ENCODE peak calls at places on chromosomes 12 and 14, in ten cellular contexts. F, N, K, P, T, C, G, V, O and B are unnamed samples.

GRCh38 chr12:81468206-81468605 is 290.9 kb downstream of the PPFIA2 start:
- DNase-seq in F (no peak), N (no peak), K (no peak), P (no peak), T (peak; percentile 43), C (no peak), G (no peak), V (peak; percentile 25), O (no peak), B (no peak)

GRCh38 chr14:56774503-56774902 is 35.8 kb downstream of the OTX2 start:
- DNase-seq in F (no peak), N (no peak), K (no peak), P (no peak), T (no peak), C (no peak), G (no peak), V (no peak), O (no peak), B (no peak)

GRCh38 chr12:26878661-26879119 is 45.7 kb upstream of the ITPR2 start:
- DNase-seq in F (no peak), N (peak; percentile 54), K (no peak), P (no peak), T (no peak), C (no peak), G (no peak), V (peak; percentile 40), O (peak; percentile 39), B (peak; percentile 93)

GRCh38 chr12:52837341-52837741 is 3.2 kb upstream of the KRT79 start:
- DNase-seq in F (no peak), N (no peak), K (peak; percentile 49), P (no peak), T (peak; percentile 81), C (peak; percentile 23), G (no peak), V (peak; percentile 82), O (no peak), B (no peak)

GRCh38 chr12:65800928-65801327 is 23.4 kb upstream of the HMGA2 start:
- DNase-seq in F (no peak), N (no peak), K (no peak), P (no peak), T (peak; percentile 38), C (no peak), G (no peak), V (peak; percentile 42), O (no peak), B (no peak)

GRCh38 chr12:1837541-1838206 is 17.3 kb downstream of the LRTM2 start:
- DNase-seq in F (no peak), N (no peak), K (no peak), P (no peak), T (peak; percentile 15), C (no peak), G (no peak), V (peak; percentile 54), O (no peak), B (peak; percentile 37)

GRCh38 chr12:122847921-122848421 is 12.7 kb downstream of the HIP1R start:
- DNase-seq in F (no peak), N (no peak), K (no peak), P (no peak), T (no peak), C (no peak), G (no peak), V (no peak), O (no peak), B (no peak)

GRCh38 chr14:93582516-93582915 is 151.8 kb downstream of the UNC79 start:
- DNase-seq in F (no peak), N (no peak), K (no peak), P (no peak), T (no peak), C (no peak), G (no peak), V (no peak), O (no peak), B (no peak)

GRCh38 chr12:18428416-18428815 is 167.1 kb downstream of the PIK3C2G start:
- DNase-seq in F (no peak), N (no peak), K (no peak), P (no peak), T (no peak), C (no peak), G (no peak), V (no peak), O (no peak), B (no peak)

GRCh38 chr12:129067482-129067881 is 214.2 kb downstream of the GLT1D1 start:
- DNase-seq in F (no peak), N (no peak), K (no peak), P (no peak), T (no peak), C (no peak), G (no peak), V (no peak), O (no peak), B (no peak)

GRCh38 chr12:52321433-52321832 is 235 bp upstream of the KRT83 start:
- DNase-seq in F (no peak), N (no peak), K (no peak), P (no peak), T (no peak), C (no peak), G (no peak), V (no peak), O (peak; percentile 13), B (no peak)

GRCh38 chr14:49287004-49287403 is 299.2 kb downstream of the RPS29 start:
- DNase-seq in F (no peak), N (no peak), K (no peak), P (no peak), T (no peak), C (no peak), G (no peak), V (no peak), O (no peak), B (no peak)

GRCh38 chr12:2460051-2460450 is 334.7 kb upstream of the FKBP4 start:
- DNase-seq in F (no peak), N (no peak), K (no peak), P (no peak), T (no peak), C (no peak), G (no peak), V (no peak), O (no peak), B (no peak)

GRCh38 chr12:46360908-46361666 is 11.5 kb downstream of the SLC38A2 start:
- DNase-seq in F (no peak), N (no peak), K (no peak), P (no peak), T (no peak), C (no peak), G (no peak), V (no peak), O (no peak), B (no peak)

GRCh38 chr14:43175896-43176295 is 1331.2 kb downstream of the FSCB start:
- DNase-seq in F (no peak), N (no peak), K (no peak), P (no peak), T (no peak), C (no peak), G (no peak), V (no peak), O (no peak), B (no peak)

GRCh38 chr14:23539209-23539866 is 12.2 kb downstream of the ZFHX2 start:
- DNase-seq in F (no peak), N (no peak), K (peak; percentile 61), P (peak; percentile 12), T (peak; percentile 53), C (no peak), G (peak; percentile 71), V (peak; percentile 66), O (peak; percentile 84), B (peak; percentile 43)

GRCh38 chr12:130776857-130777339 is 60.8 kb upstream of the RIMBP2 start:
- DNase-seq in F (no peak), N (no peak), K (no peak), P (no peak), T (no peak), C (no peak), G (no peak), V (no peak), O (no peak), B (no peak)

GRCh38 chr12:24396266-24396665 is 446.8 kb upstream of the SOX5 start:
- DNase-seq in F (no peak), N (no peak), K (no peak), P (no peak), T (no peak), C (no peak), G (no peak), V (no peak), O (no peak), B (no peak)

GRCh38 chr12:101939306-101939705 is 61.9 kb downstream of the DRAM1 start:
- DNase-seq in F (no peak), N (no peak), K (no peak), P (no peak), T (no peak), C (no peak), G (no peak), V (no peak), O (no peak), B (no peak)

GRCh38 chr14:71324767-71325272 is 417.6 kb downstream of the PCNX1 start:
- DNase-seq in F (peak; percentile 35), N (no peak), K (no peak), P (peak; percentile 3), T (no peak), C (peak; percentile 56), G (no peak), V (no peak), O (peak; percentile 49), B (no peak)

GRCh38 chr12:57983150-57983857 is 41.9 kb downstream of the ATP23 start:
- DNase-seq in F (no peak), N (no peak), K (no peak), P (no peak), T (peak; percentile 30), C (peak; percentile 17), G (peak; percentile 61), V (peak; percentile 34), O (no peak), B (peak; percentile 65)

GRCh38 chr12:11648514-11649412 is 711 bp upstream of the ETV6 start:
- DNase-seq in F (peak; percentile 67), N (peak; percentile 73), K (peak; percentile 82), P (peak; percentile 70), T (peak; percentile 78), C (peak; percentile 71), G (peak; percentile 78), V (peak; percentile 87), O (peak; percentile 86), B (peak; percentile 72)

GRCh38 chr12:79275631-79276030 is 411.1 kb downstream of the SYT1 start:
- DNase-seq in F (no peak), N (no peak), K (no peak), P (no peak), T (no peak), C (no peak), G (no peak), V (no peak), O (no peak), B (no peak)

GRCh38 chr12:121284551-121285390 is 11.7 kb downstream of the CAMKK2 start:
- DNase-seq in F (no peak), N (no peak), K (no peak), P (no peak), T (no peak), C (no peak), G (no peak), V (peak; percentile 21), O (no peak), B (no peak)

GRCh38 chr14:100560471-100560870 is 26.7 kb downstream of the BEGAIN start:
- DNase-seq in F (no peak), N (no peak), K (no peak), P (no peak), T (no peak), C (no peak), G (no peak), V (no peak), O (no peak), B (no peak)

GRCh38 chr12:123269395-123269892 is 2.2 kb downstream of the CDK2AP1 start:
- DNase-seq in F (peak; percentile 51), N (no peak), K (no peak), P (peak; percentile 55), T (peak; percentile 77), C (peak; percentile 62), G (peak; percentile 87), V (peak; percentile 85), O (peak; percentile 80), B (peak; percentile 44)

GRCh38 chr12:130658561-130658960 is 57.5 kb downstream of the RIMBP2 start:
- DNase-seq in F (no peak), N (no peak), K (no peak), P (no peak), T (no peak), C (no peak), G (no peak), V (no peak), O (no peak), B (no peak)

GRCh38 chr14:50333010-50333409 is 20.9 kb downstream of the DMAC2L start:
- DNase-seq in F (no peak), N (no peak), K (no peak), P (no peak), T (peak; percentile 41), C (no peak), G (no peak), V (peak; percentile 44), O (no peak), B (peak; percentile 49)